ENCODE peak calls at places on chromosome 19, in eight cellular contexts. One of them, this sample, is unnamed.

GRCh38 chr19:45439569-45440258 is 16.0 kb upstream of the ERCC1 start:
- DNase-seq in BJ: no peak
- DNase-seq in B cell: peak; percentile 93
- DNase-seq in kidney tubule cell: peak; percentile 75
- DNase-seq in tibial artery: peak; percentile 87
- DNase-seq in ELF-1: peak; percentile 81
- DNase-seq in T-helper 9 cell: peak; percentile 80
- DNase-seq in aorta: peak; percentile 97
- DNase-seq in this sample: peak; percentile 85

GRCh38 chr19:18306903-18307681 is 15.8 kb downstream of the LSM4 start:
- DNase-seq in BJ: no peak
- DNase-seq in B cell: peak; percentile 65
- DNase-seq in tibial artery: no peak
- DNase-seq in T-helper 9 cell: peak; percentile 30
- DNase-seq in ELF-1: peak; percentile 42
- DNase-seq in kidney tubule cell: no peak
- DNase-seq in aorta: no peak
- DNase-seq in this sample: no peak

GRCh38 chr19:13923194-13923987 is 14.8 kb downstream of the PODNL1 start:
- DNase-seq in aorta: no peak
- DNase-seq in kidney tubule cell: no peak
- DNase-seq in B cell: no peak
- DNase-seq in T-helper 9 cell: no peak
- DNase-seq in tibial artery: no peak
- DNase-seq in ELF-1: no peak
- DNase-seq in BJ: no peak
- DNase-seq in this sample: no peak

GRCh38 chr19:16021796-16022195 is 54.5 kb upstream of the TPM4 start:
- DNase-seq in aorta: no peak
- DNase-seq in kidney tubule cell: no peak
- DNase-seq in ELF-1: no peak
- DNase-seq in tibial artery: no peak
- DNase-seq in B cell: no peak
- DNase-seq in T-helper 9 cell: no peak
- DNase-seq in BJ: no peak
- DNase-seq in this sample: no peak

GRCh38 chr19:38529610-38530009 is 88.1 kb downstream of the MAP4K1 start:
- DNase-seq in aorta: no peak
- DNase-seq in BJ: no peak
- DNase-seq in tibial artery: no peak
- DNase-seq in ELF-1: no peak
- DNase-seq in B cell: no peak
- DNase-seq in T-helper 9 cell: no peak
- DNase-seq in kidney tubule cell: no peak
- DNase-seq in this sample: no peak

GRCh38 chr19:15330801-15331418 is 1.4 kb downstream of the BRD4 start:
- DNase-seq in aorta: peak; percentile 64
- DNase-seq in kidney tubule cell: peak; percentile 84
- DNase-seq in B cell: no peak
- DNase-seq in T-helper 9 cell: no peak
- DNase-seq in BJ: peak; percentile 55
- DNase-seq in ELF-1: peak; percentile 69
- DNase-seq in tibial artery: no peak
- DNase-seq in this sample: peak; percentile 73

GRCh38 chr19:31232871-31233270 is 116.4 kb downstream of the TSHZ3 start:
- DNase-seq in T-helper 9 cell: no peak
- DNase-seq in B cell: no peak
- DNase-seq in tibial artery: no peak
- DNase-seq in aorta: no peak
- DNase-seq in ELF-1: no peak
- DNase-seq in kidney tubule cell: no peak
- DNase-seq in BJ: peak; percentile 93
- DNase-seq in this sample: no peak

GRCh38 chr19:30710721-30711120 is 338.5 kb downstream of the ZNF536 start:
- DNase-seq in B cell: no peak
- DNase-seq in BJ: no peak
- DNase-seq in tibial artery: no peak
- DNase-seq in aorta: no peak
- DNase-seq in T-helper 9 cell: no peak
- DNase-seq in ELF-1: no peak
- DNase-seq in kidney tubule cell: no peak
- DNase-seq in this sample: no peak

GRCh38 chr19:49507803-49508494 is 4.5 kb upstream of the FCGRT start:
- DNase-seq in tibial artery: no peak
- DNase-seq in kidney tubule cell: no peak
- DNase-seq in aorta: no peak
- DNase-seq in B cell: no peak
- DNase-seq in BJ: no peak
- DNase-seq in ELF-1: no peak
- DNase-seq in T-helper 9 cell: no peak
- DNase-seq in this sample: no peak

GRCh38 chr19:48818234-48818823 is 7.5 kb upstream of the BCAT2 start:
- DNase-seq in ELF-1: no peak
- DNase-seq in T-helper 9 cell: no peak
- DNase-seq in tibial artery: no peak
- DNase-seq in BJ: no peak
- DNase-seq in B cell: no peak
- DNase-seq in kidney tubule cell: no peak
- DNase-seq in aorta: no peak
- DNase-seq in this sample: no peak

GRCh38 chr19:21483589-21484170 is 21.7 kb upstream of the ZNF429 start:
- DNase-seq in ELF-1: peak; percentile 87
- DNase-seq in T-helper 9 cell: peak; percentile 59
- DNase-seq in BJ: no peak
- DNase-seq in aorta: peak; percentile 86
- DNase-seq in kidney tubule cell: peak; percentile 18
- DNase-seq in B cell: peak; percentile 78
- DNase-seq in tibial artery: no peak
- DNase-seq in this sample: no peak

This sample was measured in Caki2.